ENCODE peak calls at places on chromosomes 3 and 15, in four cellular contexts. One of them, this sample, is unnamed.

GRCh38 chr3:2090095-2090494 is 8.6 kb upstream of the CNTN4 start:
- DNase-seq in HepG2: no peak
- DNase-seq in A673: no peak
- DNase-seq in hepatocyte: no peak
- DNase-seq in this sample: no peak

GRCh38 chr3:110504401-110504800 is 567.2 kb upstream of the NECTIN3 start:
- DNase-seq in hepatocyte: no peak
- DNase-seq in A673: no peak
- DNase-seq in HepG2: no peak
- DNase-seq in this sample: no peak

GRCh38 chr3:170038434-170039110 is 777 bp downstream of the GPR160 start:
- DNase-seq in hepatocyte: peak
- DNase-seq in A673: peak
- DNase-seq in HepG2: no peak
- DNase-seq in this sample: peak

GRCh38 chr3:188077160-188077812 is 76.7 kb upstream of the LPP start:
- DNase-seq in HepG2: no peak
- DNase-seq in hepatocyte: no peak
- DNase-seq in A673: no peak
- DNase-seq in this sample: no peak

GRCh38 chr3:134212898-134213665 is 37.6 kb downstream of the RYK start:
- DNase-seq in HepG2: peak
- DNase-seq in hepatocyte: peak
- DNase-seq in A673: peak
- DNase-seq in this sample: peak

GRCh38 chr3:154356009-154356408 is 31.7 kb upstream of the DHX36 start:
- DNase-seq in HepG2: no peak
- DNase-seq in A673: no peak
- DNase-seq in hepatocyte: peak
- DNase-seq in this sample: no peak

GRCh38 chr15:25684521-25685215 is 178.5 kb downstream of the ATP10A start:
- DNase-seq in hepatocyte: peak
- DNase-seq in HepG2: no peak
- DNase-seq in A673: no peak
- DNase-seq in this sample: no peak

GRCh38 chr3:9795212-9795611 is 2.3 kb downstream of the ARPC4 start:
- DNase-seq in A673: no peak
- DNase-seq in HepG2: no peak
- DNase-seq in hepatocyte: no peak
- DNase-seq in this sample: no peak

GRCh38 chr3:79870006-79870620 is 102.3 kb upstream of the ROBO1 start:
- DNase-seq in HepG2: no peak
- DNase-seq in A673: no peak
- DNase-seq in hepatocyte: no peak
- DNase-seq in this sample: no peak

GRCh38 chr15:35282965-35283496 is 197.9 kb upstream of the NANOGP8 start:
- DNase-seq in hepatocyte: no peak
- DNase-seq in A673: no peak
- DNase-seq in HepG2: no peak
- DNase-seq in this sample: no peak

GRCh38 chr15:98677345-98678059 is 29.2 kb downstream of the IGF1R start:
- DNase-seq in hepatocyte: no peak
- DNase-seq in HepG2: no peak
- DNase-seq in A673: no peak
- DNase-seq in this sample: no peak

GRCh38 chr3:17850448-17850847 is 108.0 kb upstream of the TBC1D5 start:
- DNase-seq in HepG2: no peak
- DNase-seq in A673: no peak
- DNase-seq in hepatocyte: no peak
- DNase-seq in this sample: no peak

GRCh38 chr15:53193149-53193548 is 403.0 kb upstream of the ONECUT1 start:
- DNase-seq in hepatocyte: peak
- DNase-seq in HepG2: peak
- DNase-seq in A673: peak
- DNase-seq in this sample: peak

GRCh38 chr3:48058089-48058488 is 41.9 kb upstream of the MAP4 start:
- DNase-seq in A673: no peak
- DNase-seq in HepG2: no peak
- DNase-seq in hepatocyte: no peak
- DNase-seq in this sample: no peak

GRCh38 chr3:178703268-178703975 is 167.2 kb downstream of the KCNMB2 start:
- DNase-seq in hepatocyte: peak
- DNase-seq in HepG2: no peak
- DNase-seq in A673: no peak
- DNase-seq in this sample: no peak

GRCh38 chr3:151838574-151839312 is 24.8 kb downstream of the AADAC start:
- DNase-seq in HepG2: peak
- DNase-seq in hepatocyte: peak
- DNase-seq in A673: peak
- DNase-seq in this sample: peak

GRCh38 chr3:125031544-125031943 is 24.3 kb downstream of the HEG1 start:
- DNase-seq in HepG2: no peak
- DNase-seq in hepatocyte: no peak
- DNase-seq in A673: no peak
- DNase-seq in this sample: no peak

GRCh38 chr3:85780806-85781205 is 822.0 kb downstream of the CADM2 start:
- DNase-seq in hepatocyte: no peak
- DNase-seq in A673: no peak
- DNase-seq in HepG2: no peak
- DNase-seq in this sample: no peak

GRCh38 chr3:131007782-131008181 is 18.8 kb downstream of the ASTE1 start:
- DNase-seq in hepatocyte: no peak
- DNase-seq in A673: peak
- DNase-seq in HepG2: no peak
- DNase-seq in this sample: no peak

GRCh38 chr3:160758929-160759577 is 3.0 kb downstream of the PPM1L start:
- DNase-seq in A673: no peak
- DNase-seq in HepG2: no peak
- DNase-seq in hepatocyte: no peak
- DNase-seq in this sample: no peak

GRCh38 chr15:66701422-66702034 is 508 bp upstream of the SMAD6 start:
- DNase-seq in hepatocyte: no peak
- DNase-seq in HepG2: peak
- DNase-seq in A673: peak
- DNase-seq in this sample: peak

GRCh38 chr15:66704019-66704782 is 2.2 kb downstream of the SMAD6 start:
- DNase-seq in hepatocyte: no peak
- DNase-seq in HepG2: no peak
- DNase-seq in A673: no peak
- DNase-seq in this sample: no peak

GRCh38 chr15:66702035-66702769 is at the start of gene SMAD6:
- DNase-seq in HepG2: peak
- DNase-seq in A673: peak
- DNase-seq in hepatocyte: peak
- DNase-seq in this sample: peak

GRCh38 chr15:66703540-66703941 is 1.5 kb downstream of the SMAD6 start:
- DNase-seq in HepG2: no peak
- DNase-seq in hepatocyte: peak
- DNase-seq in A673: no peak
- DNase-seq in this sample: peak

DNA sequence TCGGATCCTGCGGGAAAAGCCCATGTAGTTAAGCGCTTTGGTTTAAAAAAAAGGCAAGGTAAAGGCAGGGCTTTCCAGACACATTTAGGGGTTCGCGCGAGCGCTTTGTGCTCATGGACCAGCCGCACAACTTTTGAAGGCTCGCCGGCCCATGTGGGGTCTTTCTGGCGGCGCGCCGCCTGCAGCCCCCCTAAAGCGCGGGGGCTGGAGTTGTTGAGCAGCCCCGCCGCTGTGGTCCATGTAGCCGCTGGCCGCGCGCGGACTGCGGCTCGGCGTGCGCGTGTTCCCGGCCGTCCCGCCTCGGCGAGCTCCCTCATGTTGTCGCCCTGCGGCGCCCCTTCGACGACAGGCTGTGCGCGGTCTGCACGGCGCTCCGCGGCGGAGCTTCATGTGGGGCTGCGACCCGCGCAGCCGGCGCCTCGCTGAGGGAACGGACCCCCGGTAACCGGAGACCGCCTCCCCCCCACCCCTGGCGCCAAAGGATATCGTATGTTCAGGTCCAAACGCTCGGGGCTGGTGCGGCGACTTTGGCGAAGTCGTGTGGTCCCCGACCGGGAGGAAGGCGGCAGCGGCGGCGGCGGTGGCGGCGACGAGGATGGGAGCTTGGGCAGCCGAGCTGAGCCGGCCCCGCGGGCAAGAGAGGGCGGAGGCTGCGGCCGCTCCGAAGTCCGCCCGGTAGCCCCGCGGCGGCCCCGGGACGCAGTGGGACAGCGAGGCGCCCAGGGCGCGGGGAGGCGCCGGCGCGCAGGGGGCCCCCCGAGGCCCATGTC is 919 bp downstream of the SMAD6 start:
- DNase-seq in hepatocyte: peak
- DNase-seq in A673: peak
- DNase-seq in HepG2: no peak
- DNase-seq in this sample: peak
- TF ChIP-seq EZH2 in hepatocyte: no peak
- TF ChIP-seq EZH2 in A673: no peak
- TF ChIP-seq EZH2 in HepG2: no peak
- TF ChIP-seq EZH2 in this sample: no peak

GRCh38 chr15:96416934-96417759 is 86.6 kb downstream of the NR2F2 start:
- DNase-seq in hepatocyte: no peak
- DNase-seq in HepG2: no peak
- DNase-seq in A673: peak
- DNase-seq in this sample: peak

GRCh38 chr15:96417760-96418130 is 87.2 kb downstream of the NR2F2 start:
- DNase-seq in hepatocyte: no peak
- DNase-seq in A673: no peak
- DNase-seq in HepG2: no peak
- DNase-seq in this sample: no peak

GRCh38 chr15:96415513-96416217 is 85.2 kb downstream of the NR2F2 start:
- DNase-seq in A673: no peak
- DNase-seq in hepatocyte: no peak
- DNase-seq in HepG2: no peak
- DNase-seq in this sample: no peak

GRCh38 chr15:96414875-96415274 is 84.4 kb downstream of the NR2F2 start:
- DNase-seq in HepG2: no peak
- DNase-seq in hepatocyte: no peak
- DNase-seq in A673: no peak
- DNase-seq in this sample: no peak

DNA sequence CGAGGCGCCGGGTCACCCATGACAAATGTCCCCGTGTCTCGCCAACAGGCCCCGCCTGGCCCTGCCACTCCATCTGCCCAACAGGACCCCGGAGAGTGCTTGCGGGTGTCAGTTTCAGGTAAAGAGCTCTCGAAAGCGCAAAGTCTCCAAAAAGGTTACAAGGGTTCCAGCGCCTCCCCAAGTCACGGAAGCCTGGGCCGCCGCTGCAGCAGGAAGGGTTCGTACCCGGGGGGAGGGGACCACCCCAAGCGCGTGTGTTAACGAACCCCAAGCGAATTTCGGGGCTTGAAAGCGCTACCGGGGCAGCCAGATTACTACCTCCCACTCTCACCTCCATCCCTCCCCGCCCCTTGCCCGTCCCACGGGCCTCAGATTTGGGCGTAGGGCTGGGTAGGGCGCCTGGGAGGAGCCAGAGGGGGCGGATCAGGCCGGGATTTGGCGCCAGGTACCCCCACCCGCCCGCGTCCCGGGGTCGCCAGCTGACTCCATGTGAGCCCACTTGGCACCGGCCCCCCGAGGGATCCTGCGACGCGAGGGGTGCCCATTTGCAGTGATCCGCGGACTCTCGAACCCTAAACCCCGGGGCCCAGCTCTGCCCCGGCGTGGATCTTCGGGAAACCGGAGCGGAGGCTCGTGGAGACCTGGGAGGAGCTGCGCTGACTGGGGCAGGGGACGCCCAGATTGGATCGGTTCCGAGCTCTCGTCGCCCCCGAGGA is 85.9 kb downstream of the NR2F2 start:
- DNase-seq in hepatocyte: no peak
- DNase-seq in A673: no peak
- DNase-seq in HepG2: no peak
- DNase-seq in this sample: peak
- TF ChIP-seq EZH2 in hepatocyte: peak
- TF ChIP-seq EZH2 in A673: no peak
- TF ChIP-seq EZH2 in HepG2: no peak
- TF ChIP-seq EZH2 in this sample: peak

GRCh38 chr3:58585994-58586393 is 8.8 kb upstream of the FAM107A start:
- DNase-seq in HepG2: no peak
- DNase-seq in hepatocyte: no peak
- DNase-seq in A673: no peak
- DNase-seq in this sample: no peak
- TF ChIP-seq EZH2 in HepG2: no peak
- TF ChIP-seq EZH2 in hepatocyte: no peak
- TF ChIP-seq EZH2 in A673: no peak
- TF ChIP-seq EZH2 in this sample: no peak

GRCh38 chr15:71171195-71171594 is 55.9 kb downstream of the THSD4 start:
- DNase-seq in HepG2: no peak
- DNase-seq in hepatocyte: no peak
- DNase-seq in A673: no peak
- DNase-seq in this sample: no peak
- TF ChIP-seq EZH2 in HepG2: no peak
- TF ChIP-seq EZH2 in hepatocyte: no peak
- TF ChIP-seq EZH2 in A673: no peak
- TF ChIP-seq EZH2 in this sample: no peak

DNA sequence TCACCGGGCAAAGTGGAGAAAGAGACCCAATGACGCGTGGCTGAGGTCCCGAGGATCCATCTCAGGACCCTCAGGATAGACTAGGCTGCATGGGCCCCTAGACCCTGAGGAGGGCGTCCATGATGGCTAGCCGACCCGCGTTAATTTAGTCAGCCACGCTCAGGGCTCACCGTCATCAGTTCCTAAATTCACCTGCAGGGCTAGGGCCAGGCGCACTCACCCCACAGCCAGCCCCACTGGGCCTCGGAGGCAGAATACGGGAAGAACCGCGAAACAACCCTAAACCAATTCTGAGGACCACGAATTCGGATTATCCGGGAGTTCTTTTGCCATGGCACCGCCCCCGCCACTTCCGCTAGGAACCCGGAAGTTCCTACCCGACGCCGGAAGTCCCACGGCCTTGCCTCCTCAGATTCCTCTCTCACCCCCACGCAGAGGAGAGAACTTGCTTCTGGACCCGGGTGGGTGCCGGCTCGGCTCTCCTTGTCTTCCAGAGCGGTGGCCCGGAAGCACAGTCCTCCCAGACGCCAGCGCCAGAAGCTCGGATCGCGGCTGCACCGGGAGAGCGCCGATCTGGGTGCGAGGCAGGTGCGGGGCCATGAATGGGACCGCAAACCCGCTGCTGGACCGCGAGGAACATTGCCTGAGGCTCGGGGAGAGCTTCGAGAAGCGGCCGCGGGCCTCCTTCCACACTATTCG is at the start of the genes EAF1 and METTL6:
- DNase-seq in A673: peak
- DNase-seq in HepG2: peak
- DNase-seq in hepatocyte: peak
- DNase-seq in this sample: peak
- TF ChIP-seq EZH2 in A673: no peak
- TF ChIP-seq EZH2 in HepG2: no peak
- TF ChIP-seq EZH2 in hepatocyte: no peak
- TF ChIP-seq EZH2 in this sample: no peak

This sample was measured in GM23338.